ENCODE peak calls at places on chromosomes 5 and 9, in four cellular contexts. One of them, this sample, is unnamed.

GRCh38 chr9:35618854-35619799 is 914 bp upstream of the CD72 start:
- DNase-seq in endothelial cell: no peak
- DNase-seq in stimulated activated CD4-positive, alpha-beta T cell treated with anti-CD3 and anti-CD28 coated beads, TNF-alpha, amount 100 ng/mL, for 24 hours: peak
- DNase-seq in IMR-90: peak
- DNase-seq in this sample: peak

GRCh38 chr5:78116167-78116566 is 178.3 kb downstream of the AP3B1 start:
- DNase-seq in endothelial cell: no peak
- DNase-seq in stimulated activated CD4-positive, alpha-beta T cell treated with anti-CD3 and anti-CD28 coated beads, TNF-alpha, amount 100 ng/mL, for 24 hours: no peak
- DNase-seq in IMR-90: no peak
- DNase-seq in this sample: no peak

GRCh38 chr9:90942555-90942954 is 140.9 kb downstream of the SYK start:
- DNase-seq in endothelial cell: no peak
- DNase-seq in stimulated activated CD4-positive, alpha-beta T cell treated with anti-CD3 and anti-CD28 coated beads, TNF-alpha, amount 100 ng/mL, for 24 hours: no peak
- DNase-seq in IMR-90: peak
- DNase-seq in this sample: peak

GRCh38 chr5:80576383-80576782 is 6.3 kb upstream of the ANKRD34B start:
- DNase-seq in endothelial cell: no peak
- DNase-seq in stimulated activated CD4-positive, alpha-beta T cell treated with anti-CD3 and anti-CD28 coated beads, TNF-alpha, amount 100 ng/mL, for 24 hours: no peak
- DNase-seq in IMR-90: no peak
- DNase-seq in this sample: no peak

GRCh38 chr5:169789417-169789816 is 152.3 kb downstream of the DOCK2 start:
- DNase-seq in endothelial cell: no peak
- DNase-seq in stimulated activated CD4-positive, alpha-beta T cell treated with anti-CD3 and anti-CD28 coated beads, TNF-alpha, amount 100 ng/mL, for 24 hours: no peak
- DNase-seq in IMR-90: no peak
- DNase-seq in this sample: no peak

GRCh38 chr9:129419382-129419899 is 201.5 kb downstream of the C9orf50 start:
- DNase-seq in endothelial cell: no peak
- DNase-seq in stimulated activated CD4-positive, alpha-beta T cell treated with anti-CD3 and anti-CD28 coated beads, TNF-alpha, amount 100 ng/mL, for 24 hours: no peak
- DNase-seq in IMR-90: no peak
- DNase-seq in this sample: no peak

GRCh38 chr5:126878624-126879023 is 101.7 kb downstream of the LMNB1 start:
- DNase-seq in endothelial cell: no peak
- DNase-seq in stimulated activated CD4-positive, alpha-beta T cell treated with anti-CD3 and anti-CD28 coated beads, TNF-alpha, amount 100 ng/mL, for 24 hours: no peak
- DNase-seq in IMR-90: no peak
- DNase-seq in this sample: no peak

GRCh38 chr5:60161340-60161934 is 267.9 kb upstream of the PDE4D start:
- DNase-seq in endothelial cell: peak
- DNase-seq in stimulated activated CD4-positive, alpha-beta T cell treated with anti-CD3 and anti-CD28 coated beads, TNF-alpha, amount 100 ng/mL, for 24 hours: no peak
- DNase-seq in IMR-90: peak
- DNase-seq in this sample: peak

GRCh38 chr5:172175263-172175719 is 12.7 kb downstream of the STK10 start:
- DNase-seq in endothelial cell: no peak
- DNase-seq in stimulated activated CD4-positive, alpha-beta T cell treated with anti-CD3 and anti-CD28 coated beads, TNF-alpha, amount 100 ng/mL, for 24 hours: peak
- DNase-seq in IMR-90: no peak
- DNase-seq in this sample: peak

GRCh38 chr5:126461838-126462237 is 38.6 kb downstream of the GRAMD2B start:
- DNase-seq in endothelial cell: no peak
- DNase-seq in stimulated activated CD4-positive, alpha-beta T cell treated with anti-CD3 and anti-CD28 coated beads, TNF-alpha, amount 100 ng/mL, for 24 hours: no peak
- DNase-seq in IMR-90: no peak
- DNase-seq in this sample: no peak

GRCh38 chr5:68257207-68257606 is 41.7 kb downstream of the PIK3R1 start:
- DNase-seq in endothelial cell: no peak
- DNase-seq in stimulated activated CD4-positive, alpha-beta T cell treated with anti-CD3 and anti-CD28 coated beads, TNF-alpha, amount 100 ng/mL, for 24 hours: no peak
- DNase-seq in IMR-90: no peak
- DNase-seq in this sample: no peak

GRCh38 chr9:12684923-12685468 is 8.2 kb upstream of the TYRP1 start:
- DNase-seq in endothelial cell: no peak
- DNase-seq in stimulated activated CD4-positive, alpha-beta T cell treated with anti-CD3 and anti-CD28 coated beads, TNF-alpha, amount 100 ng/mL, for 24 hours: no peak
- DNase-seq in IMR-90: peak
- DNase-seq in this sample: no peak

This sample was measured in Jurkat, Clone E6-1.